ENCODE peak calls at places on chromosomes 11 and 22, in five cellular contexts. One of them, this sample, is unnamed.

GRCh38 chr11:11810764-11811726 is 30.7 kb upstream of the USP47 start:
- DNase-seq in H9: peak; percentile 91
- DNase-seq in mesenchymal stem cell: no peak
- DNase-seq in H1: no peak
- DNase-seq in IMR-90: no peak
- DNase-seq in this sample: no peak

GRCh38 chr22:44405661-44406060 is 92.4 kb downstream of the RTL6 start:
- DNase-seq in IMR-90: no peak
- DNase-seq in H1: no peak
- DNase-seq in mesenchymal stem cell: no peak
- DNase-seq in H9: no peak
- DNase-seq in this sample: no peak

GRCh38 chr11:119446434-119446833 is 23.5 kb upstream of the THY1 start:
- DNase-seq in H1: no peak
- DNase-seq in H9: no peak
- DNase-seq in IMR-90: no peak
- DNase-seq in mesenchymal stem cell: no peak
- DNase-seq in this sample: no peak

GRCh38 chr11:19781351-19781750 is 68.7 kb downstream of the NAV2 start:
- DNase-seq in H9: no peak
- DNase-seq in IMR-90: no peak
- DNase-seq in mesenchymal stem cell: no peak
- DNase-seq in H1: no peak
- DNase-seq in this sample: no peak

GRCh38 chr22:26610072-26610958 is 7.5 kb downstream of the CRYBB1 start:
- DNase-seq in mesenchymal stem cell: peak; percentile 46
- DNase-seq in H1: no peak
- DNase-seq in H9: no peak
- DNase-seq in IMR-90: peak; percentile 96
- DNase-seq in this sample: no peak

GRCh38 chr11:122804161-122804560 is 34.1 kb upstream of the CRTAM start:
- DNase-seq in H1: no peak
- DNase-seq in mesenchymal stem cell: no peak
- DNase-seq in H9: no peak
- DNase-seq in IMR-90: no peak
- DNase-seq in this sample: no peak

GRCh38 chr11:121630041-121630440 is 177.3 kb upstream of the SORL1-AS1 start:
- DNase-seq in IMR-90: peak; percentile 93
- DNase-seq in H1: no peak
- DNase-seq in mesenchymal stem cell: peak; percentile 42
- DNase-seq in H9: no peak
- DNase-seq in this sample: no peak

GRCh38 chr11:63369165-63369970 is at the start of gene SLC22A9:
- DNase-seq in IMR-90: no peak
- DNase-seq in H9: no peak
- DNase-seq in H1: no peak
- DNase-seq in mesenchymal stem cell: no peak
- DNase-seq in this sample: no peak

GRCh38 chr11:44837650-44838049 is 110.9 kb downstream of the TSPAN18 start:
- DNase-seq in IMR-90: peak; percentile 73
- DNase-seq in H9: no peak
- DNase-seq in mesenchymal stem cell: no peak
- DNase-seq in H1: no peak
- DNase-seq in this sample: no peak

GRCh38 chr11:118050208-118050891 is 26.5 kb upstream of the TMPRSS4 start:
- DNase-seq in H1: no peak
- DNase-seq in H9: no peak
- DNase-seq in IMR-90: no peak
- DNase-seq in mesenchymal stem cell: no peak
- DNase-seq in this sample: no peak

GRCh38 chr22:30047364-30047738 is 32.9 kb upstream of the HORMAD2 start:
- DNase-seq in H1: no peak
- DNase-seq in IMR-90: peak; percentile 25
- DNase-seq in H9: peak; percentile 38
- DNase-seq in mesenchymal stem cell: peak; percentile 30
- DNase-seq in this sample: no peak

GRCh38 chr11:34682822-34683221 is 61.9 kb downstream of the EHF start:
- DNase-seq in H9: no peak
- DNase-seq in mesenchymal stem cell: peak; percentile 58
- DNase-seq in IMR-90: peak; percentile 39
- DNase-seq in H1: no peak
- DNase-seq in this sample: no peak

GRCh38 chr11:13959001-13959400 is 3.5 kb upstream of the SPON1 start:
- DNase-seq in mesenchymal stem cell: no peak
- DNase-seq in H9: no peak
- DNase-seq in H1: no peak
- DNase-seq in IMR-90: no peak
- DNase-seq in this sample: no peak

GRCh38 chr11:30174265-30175022 is 56.4 kb upstream of the FSHB start:
- DNase-seq in H9: no peak
- DNase-seq in mesenchymal stem cell: no peak
- DNase-seq in H1: no peak
- DNase-seq in IMR-90: no peak
- DNase-seq in this sample: no peak

GRCh38 chr11:100403817-100404216 is 283.3 kb upstream of the ARHGAP42 start:
- DNase-seq in H1: no peak
- DNase-seq in H9: no peak
- DNase-seq in mesenchymal stem cell: peak; percentile 49
- DNase-seq in IMR-90: peak; percentile 89
- DNase-seq in this sample: peak; percentile 41

GRCh38 chr22:35489225-35489624 is 51.4 kb upstream of the RASD2 start:
- DNase-seq in IMR-90: no peak
- DNase-seq in H9: no peak
- DNase-seq in mesenchymal stem cell: no peak
- DNase-seq in H1: no peak
- DNase-seq in this sample: no peak

GRCh38 chr22:33984741-33985287 is 64.5 kb upstream of the LARGE1 start:
- DNase-seq in H1: no peak
- DNase-seq in IMR-90: no peak
- DNase-seq in mesenchymal stem cell: no peak
- DNase-seq in H9: no peak
- DNase-seq in this sample: no peak

GRCh38 chr11:65912840-65913239 is 6.0 kb downstream of the C11orf68 start:
- DNase-seq in H9: no peak
- DNase-seq in mesenchymal stem cell: peak; percentile 78
- DNase-seq in H1: no peak
- DNase-seq in IMR-90: peak; percentile 91
- DNase-seq in this sample: no peak

GRCh38 chr11:106086850-106087249 is 9.4 kb downstream of the AASDHPPT start:
- DNase-seq in H1: no peak
- DNase-seq in mesenchymal stem cell: no peak
- DNase-seq in IMR-90: no peak
- DNase-seq in H9: no peak
- DNase-seq in this sample: no peak

GRCh38 chr11:96012086-96012824 is 88.3 kb upstream of the MTMR2 start:
- DNase-seq in IMR-90: peak; percentile 54
- DNase-seq in mesenchymal stem cell: peak; percentile 93
- DNase-seq in H1: no peak
- DNase-seq in H9: peak; percentile 37
- DNase-seq in this sample: peak; percentile 36

GRCh38 chr11:117588166-117588810 is 208.7 kb downstream of the DSCAML1 start:
- DNase-seq in H9: no peak
- DNase-seq in mesenchymal stem cell: no peak
- DNase-seq in IMR-90: no peak
- DNase-seq in H1: no peak
- DNase-seq in this sample: no peak

GRCh38 chr11:61962213-61963015 is 5.0 kb downstream of the FTH1 start:
- DNase-seq in H9: no peak
- DNase-seq in mesenchymal stem cell: peak; percentile 65
- DNase-seq in H1: no peak
- DNase-seq in IMR-90: no peak
- DNase-seq in this sample: no peak

GRCh38 chr11:120020486-120020885 is 117.4 kb downstream of the TRIM29 start:
- DNase-seq in IMR-90: no peak
- DNase-seq in mesenchymal stem cell: no peak
- DNase-seq in H1: no peak
- DNase-seq in H9: no peak
- DNase-seq in this sample: no peak

GRCh38 chr11:25423436-25424184 is 908.3 kb upstream of the ANO3 start:
- DNase-seq in H9: no peak
- DNase-seq in H1: no peak
- DNase-seq in mesenchymal stem cell: peak; percentile 80
- DNase-seq in IMR-90: peak; percentile 29
- DNase-seq in this sample: no peak

GRCh38 chr11:125227151-125227550 is 62.6 kb downstream of the PKNOX2 start:
- DNase-seq in mesenchymal stem cell: no peak
- DNase-seq in H9: no peak
- DNase-seq in IMR-90: no peak
- DNase-seq in H1: no peak
- DNase-seq in this sample: no peak

GRCh38 chr11:121318848-121319834 is 26.6 kb downstream of the SC5D start:
- DNase-seq in H1: no peak
- DNase-seq in IMR-90: peak; percentile 56
- DNase-seq in H9: no peak
- DNase-seq in mesenchymal stem cell: peak; percentile 60
- DNase-seq in this sample: peak; percentile 32

GRCh38 chr11:93741882-93742226 is 382 bp downstream of the C11orf54 start:
- DNase-seq in IMR-90: peak; percentile 68
- DNase-seq in mesenchymal stem cell: peak; percentile 82
- DNase-seq in H9: no peak
- DNase-seq in H1: no peak
- DNase-seq in this sample: no peak

GRCh38 chr11:75344186-75344585 is 7.3 kb downstream of the ARRB1 start:
- DNase-seq in H1: no peak
- DNase-seq in IMR-90: no peak
- DNase-seq in H9: no peak
- DNase-seq in mesenchymal stem cell: no peak
- DNase-seq in this sample: no peak
- H3K14ac ChIP-seq in H1: peak overlapping the region; percentile 52
- H3K14ac ChIP-seq in IMR-90: no peak overlapping the region
- H3K14ac ChIP-seq in H9: no peak overlapping the region
- H3K14ac ChIP-seq in mesenchymal stem cell: peak overlapping the region; percentile 89
- H3K14ac ChIP-seq in this sample: no peak overlapping the region

GRCh38 chr22:24289781-24290181 is 19.1 kb downstream of the SPECC1L start:
- DNase-seq in IMR-90: no peak
- DNase-seq in H9: no peak
- DNase-seq in mesenchymal stem cell: peak; percentile 54
- DNase-seq in H1: no peak
- DNase-seq in this sample: peak; percentile 37
- H3K14ac ChIP-seq in IMR-90: peak overlapping the region; percentile 67
- H3K14ac ChIP-seq in H9: peak overlapping the region; percentile 18
- H3K14ac ChIP-seq in mesenchymal stem cell: no peak overlapping the region
- H3K14ac ChIP-seq in H1: no peak overlapping the region
- H3K14ac ChIP-seq in this sample: no peak overlapping the region

GRCh38 chr11:47249378-47249715 is 733 bp upstream of the ACP2 start:
- DNase-seq in H9: no peak
- DNase-seq in mesenchymal stem cell: no peak
- DNase-seq in IMR-90: no peak
- DNase-seq in H1: no peak
- DNase-seq in this sample: no peak
- H3K14ac ChIP-seq in H9: no peak overlapping the region
- H3K14ac ChIP-seq in mesenchymal stem cell: peak overlapping the region; percentile 89
- H3K14ac ChIP-seq in IMR-90: peak overlapping the region; percentile 97
- H3K14ac ChIP-seq in H1: no peak overlapping the region
- H3K14ac ChIP-seq in this sample: no peak overlapping the region

GRCh38 chr11:104968365-104968855 is at the start of gene CASP4:
- DNase-seq in IMR-90: peak; percentile 78
- DNase-seq in mesenchymal stem cell: peak; percentile 91
- DNase-seq in H9: no peak
- DNase-seq in H1: no peak
- DNase-seq in this sample: no peak
- H3K14ac ChIP-seq in IMR-90: peak within 1 kb of the TSS; percentile 93
- H3K14ac ChIP-seq in mesenchymal stem cell: peak within 1 kb of the TSS; percentile 51
- H3K14ac ChIP-seq in H9: no peak within 1 kb of the TSS
- H3K14ac ChIP-seq in H1: no peak within 1 kb of the TSS
- H3K14ac ChIP-seq in this sample: no peak within 1 kb of the TSS

GRCh38 chr22:19478086-19478392 is 954 bp downstream of the UFD1 start:
- DNase-seq in IMR-90: no peak
- DNase-seq in H1: no peak
- DNase-seq in H9: no peak
- DNase-seq in mesenchymal stem cell: peak; percentile 25
- DNase-seq in this sample: no peak

GRCh38 chr22:19480173-19480568 is 451 bp downstream of the CDC45 start:
- DNase-seq in H1: no peak
- DNase-seq in H9: no peak
- DNase-seq in IMR-90: no peak
- DNase-seq in mesenchymal stem cell: no peak
- DNase-seq in this sample: no peak

GRCh38 chr22:19480789-19481188 is 1.1 kb downstream of the CDC45 start:
- DNase-seq in IMR-90: no peak
- DNase-seq in mesenchymal stem cell: no peak
- DNase-seq in H1: no peak
- DNase-seq in H9: no peak
- DNase-seq in this sample: no peak

GRCh38 chr22:19478466-19479357 is at the start of gene UFD1:
- DNase-seq in H1: no peak
- DNase-seq in mesenchymal stem cell: peak; percentile 93
- DNase-seq in IMR-90: peak; percentile 81
- DNase-seq in H9: peak; percentile 87
- DNase-seq in this sample: peak; percentile 81

DNA sequence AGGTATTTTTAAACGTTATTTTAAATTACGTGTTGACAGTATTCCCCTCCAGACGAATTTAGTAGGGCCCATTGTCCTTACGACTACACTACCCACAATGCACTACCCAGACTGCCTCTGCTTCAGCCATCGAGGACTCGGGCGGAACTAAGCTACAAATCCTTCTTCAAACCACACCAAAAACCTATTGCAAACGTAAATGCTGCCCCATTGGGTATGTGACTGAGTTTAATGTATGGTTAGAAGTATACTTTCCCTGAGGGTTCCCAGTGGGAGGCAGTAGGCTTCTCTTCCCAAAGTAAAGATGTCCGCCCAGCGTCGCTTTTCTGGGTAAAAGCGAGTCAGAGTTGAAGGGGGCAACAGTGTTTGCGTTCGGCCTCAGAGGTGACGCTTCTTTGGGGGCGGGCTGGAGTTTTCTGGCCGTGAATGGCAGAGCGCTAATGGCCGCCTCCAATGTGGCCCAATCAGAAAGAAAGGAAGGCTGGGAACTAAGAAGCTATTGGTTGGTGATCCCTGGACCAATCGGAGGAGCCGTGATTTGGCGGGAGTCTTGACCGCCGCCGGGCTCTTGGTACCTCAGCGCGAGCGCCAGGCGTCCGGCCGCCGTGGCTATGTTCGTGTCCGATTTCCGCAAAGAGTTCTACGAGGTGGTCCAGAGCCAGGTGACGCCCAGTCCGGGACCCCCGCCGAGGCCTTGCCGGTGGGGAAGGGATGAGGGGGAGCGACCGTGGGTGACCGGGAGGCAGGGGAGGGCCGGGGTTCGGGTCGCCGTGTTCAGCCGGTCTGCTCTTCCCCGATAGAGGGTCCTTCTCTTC is at the start of gene CDC45:
- DNase-seq in mesenchymal stem cell: peak; percentile 99
- DNase-seq in IMR-90: peak; percentile 98
- DNase-seq in H1: peak; percentile 88
- DNase-seq in H9: peak; percentile 98
- DNase-seq in this sample: peak; percentile 97
- H3K14ac ChIP-seq in mesenchymal stem cell: peak within 1 kb of the TSS; percentile 66
- H3K14ac ChIP-seq in IMR-90: peak within 1 kb of the TSS; percentile 90
- H3K14ac ChIP-seq in H1: no peak within 1 kb of the TSS
- H3K14ac ChIP-seq in H9: peak within 1 kb of the TSS; percentile 98
- H3K14ac ChIP-seq in this sample: peak within 1 kb of the TSS; percentile 25

This sample was measured in neuronal stem cell.